ENCODE peak calls at places on chromosomes 5 and 9, in four cellular contexts. One of them, this sample, is unnamed.
A peak's percentile ranks its signal among the peaks of the same experiment; 100 is the strongest.

GRCh38 chr5:137619191-137619870 is 116.6 kb downstream of the KLHL3 start:
- DNase-seq in omental fat pad: no peak
- DNase-seq in A549: no peak
- DNase-seq in astrocyte of the cerebellum: peak; percentile 86
- DNase-seq in this sample: peak; percentile 38

GRCh38 chr9:95171001-95171400 is 146.5 kb downstream of the FANCC start:
- DNase-seq in A549: no peak
- DNase-seq in omental fat pad: no peak
- DNase-seq in astrocyte of the cerebellum: no peak
- DNase-seq in this sample: peak; percentile 33

GRCh38 chr5:117296872-117297271 is 722.2 kb upstream of the SEMA6A start:
- DNase-seq in A549: no peak
- DNase-seq in omental fat pad: no peak
- DNase-seq in astrocyte of the cerebellum: no peak
- DNase-seq in this sample: no peak

GRCh38 chr9:15377625-15378252 is 44.9 kb upstream of the SNAPC3 start:
- DNase-seq in astrocyte of the cerebellum: no peak
- DNase-seq in omental fat pad: no peak
- DNase-seq in A549: no peak
- DNase-seq in this sample: no peak

GRCh38 chr9:131421691-131422090 is 27.8 kb downstream of the PRRC2B start:
- DNase-seq in astrocyte of the cerebellum: no peak
- DNase-seq in omental fat pad: no peak
- DNase-seq in A549: no peak
- DNase-seq in this sample: no peak

GRCh38 chr9:90830977-90831376 is 29.4 kb downstream of the SYK start:
- DNase-seq in astrocyte of the cerebellum: no peak
- DNase-seq in omental fat pad: no peak
- DNase-seq in A549: no peak
- DNase-seq in this sample: no peak

GRCh38 chr5:43037929-43038510 is 2.1 kb downstream of the ANXA2R start:
- DNase-seq in A549: no peak
- DNase-seq in omental fat pad: no peak
- DNase-seq in astrocyte of the cerebellum: no peak
- DNase-seq in this sample: no peak

GRCh38 chr5:98106116-98107088 is 667.1 kb upstream of the RGMB start:
- DNase-seq in astrocyte of the cerebellum: no peak
- DNase-seq in omental fat pad: no peak
- DNase-seq in A549: no peak
- DNase-seq in this sample: peak; percentile 44

GRCh38 chr5:122421379-122422081 is 109.5 kb downstream of the SNCAIP start:
- DNase-seq in A549: no peak
- DNase-seq in omental fat pad: no peak
- DNase-seq in astrocyte of the cerebellum: no peak
- DNase-seq in this sample: no peak

GRCh38 chr5:176337913-176338312 is 23.7 kb downstream of the KIAA1191 start:
- DNase-seq in A549: no peak
- DNase-seq in astrocyte of the cerebellum: no peak
- DNase-seq in omental fat pad: no peak
- DNase-seq in this sample: no peak

GRCh38 chr9:134868751-134869553 is 11.7 kb upstream of the FCN2 start:
- DNase-seq in A549: no peak
- DNase-seq in astrocyte of the cerebellum: no peak
- DNase-seq in omental fat pad: no peak
- DNase-seq in this sample: no peak

GRCh38 chr9:3863114-3863528 is 337.3 kb upstream of the RFX3 start:
- DNase-seq in omental fat pad: no peak
- DNase-seq in A549: peak; percentile 59
- DNase-seq in astrocyte of the cerebellum: peak; percentile 46
- DNase-seq in this sample: peak; percentile 92

GRCh38 chr5:147509710-147510651 is at the start of gene DPYSL3:
- DNase-seq in A549: peak; percentile 13
- DNase-seq in omental fat pad: peak; percentile 27
- DNase-seq in astrocyte of the cerebellum: no peak
- DNase-seq in this sample: no peak

GRCh38 chr9:11241779-11242178 is 629.0 kb upstream of the PTPRD start:
- DNase-seq in A549: no peak
- DNase-seq in astrocyte of the cerebellum: no peak
- DNase-seq in omental fat pad: no peak
- DNase-seq in this sample: no peak

GRCh38 chr9:70117835-70118319 is 74.2 kb downstream of the MAMDC2 start:
- DNase-seq in A549: no peak
- DNase-seq in astrocyte of the cerebellum: no peak
- DNase-seq in omental fat pad: no peak
- DNase-seq in this sample: no peak

GRCh38 chr5:107915413-107915812 is 244.7 kb upstream of the EFNA5 start:
- DNase-seq in omental fat pad: no peak
- DNase-seq in A549: no peak
- DNase-seq in astrocyte of the cerebellum: no peak
- DNase-seq in this sample: no peak

GRCh38 chr5:132102944-132103343 is 29.4 kb downstream of the CSF2 start:
- DNase-seq in omental fat pad: no peak
- DNase-seq in A549: no peak
- DNase-seq in astrocyte of the cerebellum: no peak
- DNase-seq in this sample: no peak

DNA sequence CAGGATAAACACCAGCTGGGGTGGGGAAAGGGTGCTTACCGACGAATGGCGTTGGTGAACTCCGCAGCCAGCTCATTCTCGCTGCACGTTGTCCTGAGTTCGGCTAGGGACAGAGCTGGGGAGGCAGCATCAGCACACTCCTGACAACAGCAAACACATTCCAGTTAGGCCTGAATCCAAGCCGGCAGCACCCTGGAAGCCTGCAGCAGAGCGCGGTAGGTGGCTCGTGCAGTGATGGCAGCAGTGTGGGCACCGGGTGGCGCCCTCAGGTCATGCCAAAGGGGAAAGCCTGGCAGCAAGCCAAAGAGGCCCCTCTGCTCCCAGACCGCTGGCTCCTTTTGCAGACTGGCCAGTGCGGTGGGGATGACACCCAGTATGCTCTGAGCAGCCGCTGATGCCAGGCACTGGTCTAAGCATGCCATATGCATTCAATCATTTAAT is 66.9 kb downstream of the DCP2 start:
- DNase-seq in A549: no peak
- DNase-seq in astrocyte of the cerebellum: no peak
- DNase-seq in omental fat pad: no peak
- DNase-seq in this sample: no peak
- TF ChIP-seq CTCF in A549: no peak
- TF ChIP-seq CTCF in astrocyte of the cerebellum: no peak
- TF ChIP-seq CTCF in omental fat pad: no peak
- TF ChIP-seq CTCF in this sample: peak; percentile 25

DNA sequence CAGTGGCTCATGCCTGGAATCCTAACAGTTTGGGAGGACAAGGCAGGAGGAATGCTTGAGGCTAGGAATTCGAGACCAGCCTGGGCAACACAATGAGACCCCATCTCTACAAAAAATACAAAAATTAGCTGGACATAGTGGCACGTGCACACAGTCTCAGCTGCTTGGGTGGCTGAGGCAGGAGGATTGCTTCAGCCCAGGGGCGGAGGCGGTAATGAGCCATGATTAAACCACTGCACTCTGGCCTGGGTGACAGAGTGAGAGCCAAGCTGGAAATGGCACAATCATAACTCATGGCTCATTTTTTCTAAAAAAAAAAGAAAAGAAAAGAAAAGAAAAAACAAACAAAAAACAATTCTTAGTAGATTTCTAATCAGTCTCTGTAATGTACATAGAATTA is 446.2 kb downstream of the ELAVL2 start:
- DNase-seq in omental fat pad: no peak
- DNase-seq in A549: no peak
- DNase-seq in astrocyte of the cerebellum: no peak
- DNase-seq in this sample: no peak
- TF ChIP-seq CTCF in omental fat pad: no peak
- TF ChIP-seq CTCF in A549: no peak
- TF ChIP-seq CTCF in astrocyte of the cerebellum: no peak
- TF ChIP-seq CTCF in this sample: no peak

GRCh38 chr9:34126207-34127034 is at the start of gene DCAF12:
- DNase-seq in astrocyte of the cerebellum: peak; percentile 77
- DNase-seq in A549: peak; percentile 91
- DNase-seq in omental fat pad: peak; percentile 67
- DNase-seq in this sample: peak; percentile 62
- TF ChIP-seq CTCF in astrocyte of the cerebellum: no peak
- TF ChIP-seq CTCF in A549: no peak
- TF ChIP-seq CTCF in omental fat pad: no peak
- TF ChIP-seq CTCF in this sample: no peak

GRCh38 chr9:136825295-136826187 is 16.7 kb upstream of the AJM1 start:
- DNase-seq in astrocyte of the cerebellum: no peak
- DNase-seq in omental fat pad: no peak
- DNase-seq in A549: no peak
- DNase-seq in this sample: no peak
- TF ChIP-seq CTCF in astrocyte of the cerebellum: no peak
- TF ChIP-seq CTCF in omental fat pad: no peak
- TF ChIP-seq CTCF in A549: no peak
- TF ChIP-seq CTCF in this sample: no peak

GRCh38 chr5:58060971-58061370 is 398.9 kb downstream of the PLK2 start:
- DNase-seq in omental fat pad: no peak
- DNase-seq in astrocyte of the cerebellum: no peak
- DNase-seq in A549: no peak
- DNase-seq in this sample: no peak
- TF ChIP-seq CTCF in omental fat pad: no peak
- TF ChIP-seq CTCF in astrocyte of the cerebellum: no peak
- TF ChIP-seq CTCF in A549: no peak
- TF ChIP-seq CTCF in this sample: no peak

GRCh38 chr5:145101246-145101645 is 733.9 kb downstream of the PRELID2 start:
- DNase-seq in omental fat pad: no peak
- DNase-seq in A549: peak; percentile 2
- DNase-seq in astrocyte of the cerebellum: no peak
- DNase-seq in this sample: no peak
- TF ChIP-seq CTCF in omental fat pad: no peak
- TF ChIP-seq CTCF in A549: no peak
- TF ChIP-seq CTCF in astrocyte of the cerebellum: peak; percentile 20
- TF ChIP-seq CTCF in this sample: peak; percentile 18

GRCh38 chr9:97501177-97501971 is at the start of gene TMOD1:
- DNase-seq in astrocyte of the cerebellum: no peak
- DNase-seq in A549: peak; percentile 83
- DNase-seq in omental fat pad: no peak
- DNase-seq in this sample: no peak
- TF ChIP-seq CTCF in astrocyte of the cerebellum: no peak
- TF ChIP-seq CTCF in A549: peak; percentile 58
- TF ChIP-seq CTCF in omental fat pad: no peak
- TF ChIP-seq CTCF in this sample: no peak

GRCh38 chr5:36744678-36745659 is 131.6 kb upstream of the NIPBL start:
- DNase-seq in astrocyte of the cerebellum: peak; percentile 19
- DNase-seq in omental fat pad: no peak
- DNase-seq in A549: peak; percentile 86
- DNase-seq in this sample: no peak

GRCh38 chr5:36744041-36744677 is 132.4 kb upstream of the NIPBL start:
- DNase-seq in A549: no peak
- DNase-seq in omental fat pad: no peak
- DNase-seq in astrocyte of the cerebellum: no peak
- DNase-seq in this sample: peak; percentile 31

GRCh38 chr5:36739751-36740221 is 133.4 kb downstream of the SLC1A3 start:
- DNase-seq in omental fat pad: peak; percentile 70
- DNase-seq in A549: peak; percentile 47
- DNase-seq in astrocyte of the cerebellum: peak; percentile 32
- DNase-seq in this sample: peak; percentile 45

GRCh38 chr5:36741138-36741537 is 134.7 kb downstream of the SLC1A3 start:
- DNase-seq in astrocyte of the cerebellum: no peak
- DNase-seq in A549: no peak
- DNase-seq in omental fat pad: no peak
- DNase-seq in this sample: no peak

DNA sequence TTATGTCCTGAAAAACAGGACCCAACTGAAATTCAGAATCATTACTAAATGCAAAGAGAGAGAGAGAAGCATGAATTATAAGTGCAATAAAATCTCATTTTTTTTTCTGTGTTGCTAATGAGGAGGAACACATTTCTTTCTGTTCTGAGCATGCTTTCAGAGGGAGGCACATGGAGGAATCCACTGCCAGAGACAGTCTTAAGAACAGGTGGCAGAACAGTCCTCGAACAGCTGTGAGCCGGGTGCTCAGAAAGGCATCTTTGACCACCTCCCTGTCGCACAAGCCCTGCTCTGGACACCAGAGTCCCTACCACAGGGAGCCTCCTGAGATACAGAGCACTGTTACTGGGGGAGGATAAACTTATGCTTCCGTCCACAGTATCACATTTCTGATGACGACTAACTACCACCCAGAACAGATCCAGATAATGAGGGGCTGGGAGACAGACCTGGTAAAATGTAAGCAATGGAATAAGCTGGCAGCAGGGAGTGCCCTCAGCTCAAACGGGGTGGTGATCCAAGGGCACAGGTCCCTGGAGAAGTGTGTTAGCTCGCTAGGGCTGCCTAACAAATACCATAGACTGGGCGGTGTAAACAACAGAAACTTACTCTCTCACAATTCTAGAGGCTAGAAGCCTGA is 134.0 kb downstream of the SLC1A3 start:
- DNase-seq in A549: no peak
- DNase-seq in omental fat pad: no peak
- DNase-seq in astrocyte of the cerebellum: no peak
- DNase-seq in this sample: no peak
- TF ChIP-seq CTCF in A549: no peak
- TF ChIP-seq CTCF in omental fat pad: no peak
- TF ChIP-seq CTCF in astrocyte of the cerebellum: no peak
- TF ChIP-seq CTCF in this sample: no peak

GRCh38 chr5:136063778-136064465 is 35.1 kb downstream of the TGFBI start:
- DNase-seq in astrocyte of the cerebellum: no peak
- DNase-seq in A549: no peak
- DNase-seq in omental fat pad: no peak
- DNase-seq in this sample: no peak

GRCh38 chr5:136064510-136064909 is 35.7 kb downstream of the TGFBI start:
- DNase-seq in astrocyte of the cerebellum: no peak
- DNase-seq in omental fat pad: no peak
- DNase-seq in A549: no peak
- DNase-seq in this sample: no peak

GRCh38 chr5:136061630-136062381 is 33.0 kb downstream of the TGFBI start:
- DNase-seq in omental fat pad: no peak
- DNase-seq in astrocyte of the cerebellum: no peak
- DNase-seq in A549: no peak
- DNase-seq in this sample: no peak

GRCh38 chr5:136060963-136061362 is 32.2 kb downstream of the TGFBI start:
- DNase-seq in A549: no peak
- DNase-seq in astrocyte of the cerebellum: no peak
- DNase-seq in omental fat pad: no peak
- DNase-seq in this sample: no peak

DNA sequence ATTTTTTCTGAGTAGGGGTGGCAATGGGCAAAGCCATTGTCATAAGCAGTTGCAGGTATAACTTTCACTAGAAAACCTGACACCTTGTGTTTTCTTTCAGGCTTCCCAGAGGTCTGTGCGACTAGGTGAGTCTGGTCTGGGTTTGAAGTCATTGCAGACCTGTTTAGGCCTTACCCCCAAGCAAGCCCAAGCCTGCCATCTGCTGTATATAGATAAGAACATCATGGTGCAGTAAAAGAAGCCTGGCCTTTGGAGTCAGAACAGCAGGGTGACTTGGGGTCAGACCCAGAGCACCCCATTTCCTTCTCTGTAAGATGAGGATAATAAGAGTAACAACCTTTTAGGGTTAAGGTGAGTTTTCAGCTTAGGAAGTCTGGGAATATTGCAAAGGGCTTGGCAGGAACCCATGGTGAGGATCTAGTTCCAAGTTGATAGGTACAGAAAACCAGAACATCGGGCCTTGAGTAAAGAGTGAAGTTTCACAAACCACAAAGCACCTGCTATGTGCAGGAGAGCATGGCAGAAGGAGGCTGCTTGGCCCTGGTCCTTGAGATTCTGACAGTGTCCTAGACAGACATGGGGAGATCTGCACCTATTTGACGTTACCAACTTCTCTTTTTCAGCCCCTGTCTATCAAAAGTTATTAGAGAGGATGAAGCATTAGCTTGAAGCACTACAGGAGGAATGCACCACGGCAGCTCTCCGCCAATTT is 33.9 kb downstream of the TGFBI start:
- DNase-seq in omental fat pad: no peak
- DNase-seq in A549: no peak
- DNase-seq in astrocyte of the cerebellum: no peak
- DNase-seq in this sample: no peak
- TF ChIP-seq CTCF in omental fat pad: no peak
- TF ChIP-seq CTCF in A549: peak; percentile 53
- TF ChIP-seq CTCF in astrocyte of the cerebellum: peak; percentile 32
- TF ChIP-seq CTCF in this sample: peak; percentile 61

This sample was measured in HFF-Myc.